ENCODE peak calls at places on chromosomes 6 and 20, in four cellular contexts. M, T, Y and I are unnamed samples.

GRCh38 chr6:154962751-154963150 is 32.4 kb upstream of the TIAM2 start:
- DNase-seq in M (no peak), T (no peak), Y (peak; percentile 42), I (no peak)

GRCh38 chr20:54431545-54431944 is 43.8 kb upstream of the DOK5 start:
- DNase-seq in M (no peak), T (no peak), Y (no peak), I (no peak)

GRCh38 chr20:37315293-37316110 is 26.0 kb downstream of the MANBAL start:
- DNase-seq in M (no peak), T (peak; percentile 74), Y (no peak), I (peak; percentile 43)

GRCh38 chr6:33716379-33716778 is 4.9 kb upstream of the UQCC2 start:
- DNase-seq in M (no peak), T (no peak), Y (no peak), I (no peak)

GRCh38 chr6:20769651-20770050 is 235.4 kb downstream of the CDKAL1 start:
- DNase-seq in M (no peak), T (no peak), Y (no peak), I (no peak)

GRCh38 chr6:143575840-143576498 is 64.4 kb upstream of the FUCA2 start:
- DNase-seq in M (no peak), T (no peak), Y (no peak), I (no peak)

GRCh38 chr6:5084192-5084786 is 852 bp upstream of the PPP1R3G start:
- DNase-seq in M (no peak), T (no peak), Y (no peak), I (peak; percentile 79)

GRCh38 chr6:138653435-138653834 is 120.1 kb upstream of the CCDC28A start:
- DNase-seq in M (no peak), T (no peak), Y (no peak), I (no peak)

GRCh38 chr6:110878751-110879539 is 4.4 kb downstream of the AMD1 start:
- DNase-seq in M (no peak), T (no peak), Y (no peak), I (peak; percentile 45)

GRCh38 chr6:24658573-24659511 is 7.9 kb downstream of the TDP2 start:
- DNase-seq in M (no peak), T (no peak), Y (no peak), I (no peak)

GRCh38 chr6:112468359-112468758 is 121.2 kb downstream of the RFPL4B start:
- DNase-seq in M (no peak), T (no peak), Y (no peak), I (no peak)

GRCh38 chr6:163263998-163264661 is 150.4 kb upstream of the QKI start:
- DNase-seq in M (no peak), T (no peak), Y (no peak), I (no peak)

GRCh38 chr20:59230385-59230784 is 66.8 kb downstream of the ZNF831 start:
- DNase-seq in M (no peak), T (no peak), Y (no peak), I (no peak)

GRCh38 chr20:24769878-24770627 is 179.0 kb upstream of the CST7 start:
- DNase-seq in M (peak; percentile 63), T (no peak), Y (no peak), I (no peak)

GRCh38 chr6:145669627-145670034 is 65.7 kb downstream of the EPM2A start:
- DNase-seq in M (no peak), T (no peak), Y (peak; percentile 1), I (no peak)

GRCh38 chr6:121897337-121897760 is 461.9 kb downstream of the GJA1 start:
- DNase-seq in M (no peak), T (no peak), Y (no peak), I (no peak)

GRCh38 chr20:37565134-37565811 is 37.6 kb upstream of the BLCAP start:
- DNase-seq in M (no peak), T (no peak), Y (no peak), I (no peak)

GRCh38 chr6:37381579-37381978 is 27.8 kb downstream of the RNF8 start:
- DNase-seq in M (no peak), T (peak; percentile 42), Y (peak; percentile 19), I (peak; percentile 62)

GRCh38 chr6:5096482-5096881 is 11.3 kb downstream of the PPP1R3G start:
- DNase-seq in M (no peak), T (no peak), Y (no peak), I (no peak)

GRCh38 chr6:12806811-12807210 is 90.2 kb downstream of the PHACTR1 start:
- DNase-seq in M (no peak), T (no peak), Y (no peak), I (no peak)

GRCh38 chr20:43994486-43995100 is 79.9 kb downstream of the TOX2 start:
- DNase-seq in M (no peak), T (no peak), Y (peak; percentile 56), I (no peak)